ENCODE peak calls at places on chromosomes 6 and 20, in ten cellular contexts. M is tibial nerve; G is hepatocyte; E is mammary epithelial cell; Y is pancreas; H is naive thymus-derived CD4-positive, alpha-beta T cell; W is CD8-positive, alpha-beta T cell; K is ovary; J is effector memory CD4-positive, alpha-beta T cell; X is heart right ventricle. V is an unnamed sample. For H3K4me1, the result is how much of the 10 kb centered on the place peaks cover.

GRCh38 chr6:36368921-36369880 is 18.3 kb downstream of the ETV7 start:
- DNase-seq in M (no peak), G (no peak), E (peak), Y (no peak), H (no peak), W (no peak), K (no peak), J (no peak), X (no peak), V (no peak)

GRCh38 chr6:29813809-29814208 is 13.8 kb upstream of the HLA-G start:
- DNase-seq in M (no peak), G (no peak), E (peak), Y (no peak), H (no peak), W (no peak), K (no peak), J (no peak), X (no peak), V (no peak)

GRCh38 chr20:2749951-2750342 is 50.5 kb downstream of the CPXM1 start:
- DNase-seq in M (no peak), G (no peak), E (no peak), Y (no peak), H (no peak), W (no peak), K (no peak), J (no peak), X (no peak), V (no peak)

GRCh38 chr6:13818341-13818740 is 4.0 kb upstream of the MCUR1 start:
- DNase-seq in M (no peak), G (no peak), E (no peak), Y (no peak), H (no peak), W (no peak), K (no peak), J (no peak), X (no peak), V (no peak)

GRCh38 chr6:146905313-146905712 is 298.9 kb upstream of the STXBP5 start:
- DNase-seq in M (peak), G (no peak), E (peak), Y (peak), H (no peak), W (no peak), K (no peak), J (no peak), X (no peak), V (no peak)

GRCh38 chr6:135250751-135251356 is 69.7 kb downstream of the MYB start:
- DNase-seq in M (no peak), G (no peak), E (no peak), Y (no peak), H (no peak), W (no peak), K (no peak), J (no peak), X (no peak), V (peak)

GRCh38 chr6:27260339-27260738 is 12.8 kb downstream of the PRSS16 start:
- DNase-seq in M (no peak), G (peak), E (no peak), Y (no peak), H (no peak), W (no peak), K (no peak), J (no peak), X (no peak), V (no peak)

GRCh38 chr6:27332692-27333641 is 20.9 kb upstream of the POM121L2 start:
- DNase-seq in M (no peak), G (peak), E (peak), Y (no peak), H (peak), W (peak), K (peak), J (no peak), X (no peak), V (peak)

GRCh38 chr20:53503517-53503919 is 90.1 kb downstream of the ZNF217 start:
- DNase-seq in M (no peak), G (no peak), E (no peak), Y (no peak), H (no peak), W (no peak), K (no peak), J (no peak), X (no peak), V (no peak)

GRCh38 chr6:100370265-100370664 is 94.5 kb downstream of the SIM1 start:
- DNase-seq in M (no peak), G (no peak), E (no peak), Y (no peak), H (no peak), W (no peak), K (no peak), J (no peak), X (no peak), V (no peak)

GRCh38 chr6:158086706-158087518 is 81.2 kb downstream of the SERAC1 start:
- DNase-seq in M (no peak), G (no peak), E (no peak), Y (no peak), H (no peak), W (no peak), K (peak), J (no peak), X (peak), V (no peak)

GRCh38 chr6:116034327-116034726 is 26.4 kb downstream of the FRK start:
- DNase-seq in M (no peak), G (no peak), E (peak), Y (no peak), H (no peak), W (no peak), K (no peak), J (no peak), X (no peak), V (no peak)

GRCh38 chr6:134882426-134883038 is 67.4 kb downstream of the ALDH8A1 start:
- DNase-seq in M (peak), G (peak), E (peak), Y (peak), H (peak), W (peak), K (peak), J (no peak), X (peak), V (peak)

GRCh38 chr6:31710490-31711219 is 4.0 kb downstream of the LY6G6F start:
- DNase-seq in M (no peak), G (no peak), E (no peak), Y (no peak), H (no peak), W (no peak), K (no peak), J (no peak), X (no peak), V (no peak)

GRCh38 chr20:44683263-44684046 is 31.7 kb upstream of the CCN5 start:
- DNase-seq in M (no peak), G (peak), E (peak), Y (peak), H (no peak), W (peak), K (no peak), J (no peak), X (no peak), V (peak)

GRCh38 chr6:12450446-12450845 is 160.3 kb downstream of the EDN1 start:
- DNase-seq in M (no peak), G (no peak), E (no peak), Y (no peak), H (no peak), W (no peak), K (no peak), J (no peak), X (no peak), V (no peak)

GRCh38 chr6:122553697-122554096 is 56.5 kb upstream of the PKIB start:
- DNase-seq in M (no peak), G (no peak), E (no peak), Y (no peak), H (no peak), W (no peak), K (no peak), J (no peak), X (no peak), V (no peak)

GRCh38 chr6:2630362-2630761 is 120.4 kb downstream of the MYLK4 start:
- DNase-seq in M (peak), G (peak), E (peak), Y (peak), H (no peak), W (no peak), K (no peak), J (no peak), X (peak), V (no peak)

GRCh38 chr6:31122803-31123706 is 2.8 kb upstream of the CDSN start:
- DNase-seq in M (no peak), G (peak), E (peak), Y (peak), H (no peak), W (no peak), K (peak), J (no peak), X (peak), V (no peak)

GRCh38 chr20:51767867-51768758 is at the start of gene ATP9A:
- DNase-seq in M (no peak), G (peak), E (peak), Y (peak), H (no peak), W (no peak), K (peak), J (no peak), X (peak), V (no peak)

GRCh38 chr6:43724914-43725642 is 37.5 kb upstream of the MRPS18A start:
- DNase-seq in M (peak), G (peak), E (peak), Y (peak), H (peak), W (peak), K (peak), J (peak), X (peak), V (no peak)

GRCh38 chr20:23111307-23111943 is 25.3 kb upstream of the CD93 start:
- DNase-seq in M (no peak), G (no peak), E (no peak), Y (no peak), H (no peak), W (no peak), K (no peak), J (no peak), X (no peak), V (no peak)

GRCh38 chr6:89853068-89853467 is 23.4 kb downstream of the CASP8AP2 start:
- DNase-seq in M (no peak), G (no peak), E (no peak), Y (no peak), H (no peak), W (no peak), K (no peak), J (no peak), X (no peak), V (no peak)

GRCh38 chr6:107673076-107673494 is 151.0 kb downstream of the SCML4 start:
- DNase-seq in M (no peak), G (no peak), E (no peak), Y (no peak), H (no peak), W (no peak), K (no peak), J (no peak), X (peak), V (no peak)

GRCh38 chr20:48189177-48189576 is 403.9 kb upstream of the SULF2 start:
- DNase-seq in M (no peak), G (no peak), E (peak), Y (no peak), H (no peak), W (no peak), K (no peak), J (no peak), X (no peak), V (peak)

GRCh38 chr6:47146426-47147174 is 104.5 kb upstream of the ADGRF1 start:
- DNase-seq in M (no peak), G (no peak), E (peak), Y (no peak), H (no peak), W (no peak), K (no peak), J (no peak), X (no peak), V (no peak)

DNA sequence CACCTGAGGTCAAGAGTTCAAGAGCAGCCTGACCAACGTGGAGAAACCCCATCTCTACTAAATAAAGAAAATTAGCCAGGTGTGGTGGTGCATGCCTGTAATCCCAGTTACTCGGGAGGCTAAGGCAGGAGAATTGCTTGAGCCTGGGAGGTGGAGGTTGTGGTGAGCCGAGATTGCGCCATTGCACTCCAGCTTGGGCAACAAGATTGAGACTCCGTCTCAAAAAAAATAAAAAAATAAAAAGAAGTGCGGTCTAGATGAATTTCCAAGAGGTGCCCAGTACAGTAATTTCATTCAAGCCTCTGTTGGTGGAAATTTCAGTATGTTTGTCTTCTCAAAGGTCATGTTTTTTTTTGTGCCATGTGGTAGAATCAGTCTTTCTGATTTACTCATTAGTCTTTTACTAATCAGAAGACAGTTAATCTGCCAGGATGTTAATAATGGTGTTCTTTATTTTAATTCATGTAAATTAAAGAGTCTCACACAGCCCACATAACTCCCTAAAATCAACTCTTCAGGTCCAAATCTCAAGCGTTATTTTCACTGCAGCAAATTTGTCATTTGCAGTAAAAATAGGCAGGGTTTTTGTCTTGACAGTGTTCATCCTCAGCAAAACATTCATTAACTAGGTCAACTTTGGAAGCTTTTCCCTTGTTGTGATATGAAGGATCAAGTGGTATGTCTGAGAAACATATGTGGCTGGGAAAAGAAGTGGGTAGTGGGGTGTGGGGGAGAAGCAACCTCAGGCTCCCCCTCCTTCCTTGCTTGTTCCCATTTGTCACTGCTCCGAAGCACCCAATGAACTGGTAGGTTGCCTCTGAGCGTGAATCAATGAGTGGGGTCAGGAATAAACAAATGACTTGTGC is 13.3 kb downstream of the TP53INP2 start:
- DNase-seq in M (no peak), G (no peak), E (no peak), Y (no peak), H (no peak), W (no peak), K (no peak), J (no peak), X (no peak), V (no peak)
- H3K4me1 ChIP-seq in M (under half), G (under half), E (under half), Y (under half), H (under half), W (under half), K (under half), J (under half), X (under half), V (under half)

DNA sequence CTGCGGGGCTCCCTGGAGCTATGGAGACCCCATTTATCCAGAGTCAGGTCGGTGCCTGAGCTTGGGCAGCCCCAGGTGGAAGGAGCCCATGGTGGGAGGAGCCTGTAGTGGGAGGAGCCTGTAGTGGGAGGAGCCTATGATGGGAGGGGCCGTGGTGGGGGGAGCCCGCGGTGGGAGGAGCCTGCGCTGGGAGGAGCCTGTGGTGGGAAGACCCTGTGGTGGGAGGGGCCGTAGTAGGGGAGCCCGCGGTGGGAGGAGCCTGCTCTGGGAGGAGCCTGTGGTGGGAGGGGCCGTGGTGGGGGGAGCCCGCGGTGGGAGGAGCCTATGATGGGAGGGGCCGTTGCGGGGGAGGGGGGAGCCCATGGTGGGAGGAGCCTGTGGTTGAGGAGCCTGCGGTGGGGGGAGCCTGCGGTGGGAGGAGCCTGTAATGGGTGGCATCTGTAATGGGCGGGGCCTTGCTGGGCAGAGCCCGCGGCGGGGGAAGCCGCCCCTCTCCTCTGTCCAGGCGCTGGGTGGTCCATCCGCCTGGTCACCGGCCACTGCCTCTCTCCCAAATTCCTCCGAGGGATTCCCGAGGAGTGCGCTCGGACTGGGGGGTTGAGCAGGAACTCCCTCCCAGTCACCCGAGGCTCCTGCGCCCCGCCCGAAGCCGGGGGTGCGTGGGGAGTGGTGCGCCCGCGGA is 567 bp upstream of the FNDC11 start:
- DNase-seq in M (peak), G (peak), E (peak), Y (peak), H (peak), W (peak), K (peak), J (peak), X (peak), V (peak)
- H3K27ac ChIP-seq in M (no peak), G (no peak), E (no peak), Y (no peak), H (peak), W (peak), K (no peak), J (peak), X (no peak), V (no peak)

GRCh38 chr6:156985309-156985708 is 208.1 kb downstream of the ARID1B start:
- DNase-seq in M (no peak), G (no peak), E (no peak), Y (no peak), H (no peak), W (no peak), K (no peak), J (no peak), X (no peak), V (no peak)

GRCh38 chr6:156992396-156992795 is 215.2 kb downstream of the ARID1B start:
- DNase-seq in M (no peak), G (no peak), E (no peak), Y (no peak), H (no peak), W (no peak), K (peak), J (no peak), X (peak), V (no peak)

GRCh38 chr6:156989159-156989806 is 212.1 kb downstream of the ARID1B start:
- DNase-seq in M (no peak), G (no peak), E (peak), Y (no peak), H (no peak), W (no peak), K (no peak), J (no peak), X (no peak), V (no peak)

GRCh38 chr6:156991971-156992370 is 214.8 kb downstream of the ARID1B start:
- DNase-seq in M (no peak), G (no peak), E (no peak), Y (no peak), H (no peak), W (no peak), K (no peak), J (no peak), X (no peak), V (no peak)

GRCh38 chr6:156988276-156989158 is 211.3 kb downstream of the ARID1B start:
- DNase-seq in M (no peak), G (peak), E (peak), Y (no peak), H (no peak), W (no peak), K (no peak), J (no peak), X (no peak), V (no peak)
- H3K4me3 ChIP-seq in M (no peak), G (no peak), E (no peak), Y (no peak), H (no peak), W (no peak), K (no peak), J (no peak), X (no peak), V (no peak)

GRCh38 chr6:95543798-95544197 is 33.5 kb upstream of the MANEA start:
- DNase-seq in M (no peak), G (no peak), E (no peak), Y (no peak), H (no peak), W (no peak), K (no peak), J (no peak), X (no peak), V (no peak)
- H3K4me1 ChIP-seq in M (under half), G (under half), E (under half), Y (under half), H (under half), W (under half), K (under half), J (under half), X (under half), V (under half)

DNA sequence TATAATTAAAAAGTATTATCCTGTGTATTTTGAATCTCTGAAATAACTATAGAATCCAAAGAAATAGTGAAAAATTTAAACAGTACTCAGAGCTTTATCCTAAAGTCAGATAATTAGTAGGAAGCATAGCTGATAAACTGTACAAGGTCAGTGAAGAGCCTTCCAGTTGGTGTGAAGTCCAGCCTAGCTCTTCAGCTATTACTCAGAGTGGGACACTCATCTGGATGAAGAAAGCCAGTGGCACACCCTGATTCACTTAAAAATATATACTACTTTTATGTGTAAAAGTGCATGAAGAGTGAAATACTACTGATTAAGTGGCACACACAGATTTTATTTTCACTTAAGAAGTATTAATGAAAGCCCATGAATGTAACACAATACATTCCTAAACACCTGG is 3.1 kb downstream of the IFNGR1 start:
- DNase-seq in M (no peak), G (no peak), E (peak), Y (no peak), H (no peak), W (no peak), K (no peak), J (no peak), X (no peak), V (no peak)
- H3K27ac ChIP-seq in M (no peak), G (peak), E (peak), Y (no peak), H (no peak), W (no peak), K (no peak), J (no peak), X (peak), V (no peak)

GRCh38 chr6:28632326-28632851 is 106.7 kb downstream of the GPX5 start:
- DNase-seq in M (no peak), G (no peak), E (no peak), Y (no peak), H (no peak), W (no peak), K (no peak), J (no peak), X (no peak), V (no peak)
- H3K4me3 ChIP-seq in M (no peak), G (no peak), E (no peak), Y (no peak), H (no peak), W (no peak), K (no peak), J (no peak), X (no peak), V (no peak)

V was measured in iPS DF 6.9.